ENCODE peak calls at places on chromosomes 12 and 14, in four cellular contexts. P is upper lobe of right lung, I is Peyer's patch, J is cardiac muscle cell. O is an unnamed sample.

GRCh38 chr12:60172696-60173095 is 576.9 kb downstream of the SLC16A7 start:
- DNase-seq in P (no peak), I (no peak), J (no peak), O (no peak)

GRCh38 chr12:6925543-6926279 is 2.0 kb upstream of the ATN1 start:
- DNase-seq in P (peak), I (no peak), J (peak), O (peak)

GRCh38 chr12:132367401-132367851 is 38.0 kb upstream of the GALNT9 start:
- DNase-seq in P (peak), I (no peak), J (no peak), O (peak)

GRCh38 chr12:45208604-45209487 is 7.0 kb upstream of the ANO6 start:
- DNase-seq in P (no peak), I (no peak), J (no peak), O (no peak)

GRCh38 chr12:16307843-16308475 is 30.5 kb upstream of the SLC15A5 start:
- DNase-seq in P (no peak), I (no peak), J (no peak), O (no peak)

GRCh38 chr14:100025111-100025510 is 40.1 kb upstream of the EVL start:
- DNase-seq in P (peak), I (no peak), J (peak), O (peak)

GRCh38 chr12:62601765-62602444 is 135.3 kb downstream of the MON2 start:
- DNase-seq in P (no peak), I (no peak), J (no peak), O (no peak)

GRCh38 chr14:46377305-46377704 is 274.3 kb downstream of the RPL10L start:
- DNase-seq in P (no peak), I (no peak), J (no peak), O (no peak)

GRCh38 chr12:125140918-125141573 is 75.8 kb downstream of the AACS start:
- DNase-seq in P (no peak), I (no peak), J (no peak), O (no peak)

GRCh38 chr12:101280006-101280505 is at the start of gene UTP20:
- DNase-seq in P (peak), I (peak), J (peak), O (peak)
- H3K4me3 ChIP-seq in P (peak), I (peak), J (peak), O (peak)

GRCh38 chr12:79936670-79937069 is 1.8 kb upstream of the PPP1R12A start:
- DNase-seq in P (no peak), I (no peak), J (no peak), O (no peak)
- H3K4me3 ChIP-seq in P (peak), I (no peak), J (no peak), O (peak)

GRCh38 chr12:11888029-11888428 is 182.7 kb upstream of the BCL2L14 start:
- DNase-seq in P (no peak), I (no peak), J (no peak), O (no peak)

GRCh38 chr12:11884661-11885060 is 186.1 kb upstream of the BCL2L14 start:
- DNase-seq in P (no peak), I (no peak), J (no peak), O (no peak)

GRCh38 chr12:11882301-11883019 is 188.3 kb upstream of the BCL2L14 start:
- DNase-seq in P (no peak), I (no peak), J (no peak), O (no peak)

GRCh38 chr12:11886339-11886738 is 184.4 kb upstream of the BCL2L14 start:
- DNase-seq in P (no peak), I (no peak), J (no peak), O (no peak)

DNA sequence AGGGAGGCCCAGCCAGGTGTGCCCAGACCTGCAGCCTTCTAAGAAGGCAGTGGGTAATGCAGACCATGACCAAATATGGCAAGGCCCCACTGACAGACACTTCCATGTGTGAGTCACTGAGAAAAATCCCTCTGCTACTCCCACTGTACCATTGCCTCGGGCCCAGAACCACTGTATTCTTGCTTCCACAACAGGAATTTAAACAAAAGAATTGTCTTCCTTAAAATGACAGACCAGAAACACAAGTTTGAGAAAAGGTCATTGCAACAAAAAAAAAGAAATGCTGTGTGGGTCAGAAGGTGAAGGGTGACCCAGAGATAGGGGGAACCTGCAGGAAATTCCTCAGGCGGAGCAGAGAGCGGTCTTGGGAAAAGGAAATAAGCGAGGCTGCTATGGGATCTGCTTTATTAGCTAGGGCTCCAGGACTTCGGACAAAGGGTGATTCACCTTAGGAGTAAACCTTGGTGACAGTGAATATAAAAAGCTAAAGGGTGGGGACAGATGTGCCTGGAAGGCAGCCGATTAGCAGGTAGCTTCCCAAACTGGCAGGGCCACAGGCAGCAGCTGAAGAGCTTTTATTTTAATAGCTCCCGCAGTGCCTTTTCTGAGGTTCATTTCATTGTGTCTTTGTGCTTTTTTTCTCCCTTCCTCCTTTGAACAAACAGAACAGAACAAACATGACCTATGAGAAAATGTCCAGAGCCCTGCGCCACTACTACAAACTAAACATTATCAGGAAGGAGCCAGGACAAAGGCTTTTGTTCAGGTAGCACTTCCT is 185.3 kb upstream of the BCL2L14 start:
- DNase-seq in P (no peak), I (no peak), J (peak), O (no peak)
- H3K4me3 ChIP-seq in P (no peak), I (no peak), J (no peak), O (no peak)

DNA sequence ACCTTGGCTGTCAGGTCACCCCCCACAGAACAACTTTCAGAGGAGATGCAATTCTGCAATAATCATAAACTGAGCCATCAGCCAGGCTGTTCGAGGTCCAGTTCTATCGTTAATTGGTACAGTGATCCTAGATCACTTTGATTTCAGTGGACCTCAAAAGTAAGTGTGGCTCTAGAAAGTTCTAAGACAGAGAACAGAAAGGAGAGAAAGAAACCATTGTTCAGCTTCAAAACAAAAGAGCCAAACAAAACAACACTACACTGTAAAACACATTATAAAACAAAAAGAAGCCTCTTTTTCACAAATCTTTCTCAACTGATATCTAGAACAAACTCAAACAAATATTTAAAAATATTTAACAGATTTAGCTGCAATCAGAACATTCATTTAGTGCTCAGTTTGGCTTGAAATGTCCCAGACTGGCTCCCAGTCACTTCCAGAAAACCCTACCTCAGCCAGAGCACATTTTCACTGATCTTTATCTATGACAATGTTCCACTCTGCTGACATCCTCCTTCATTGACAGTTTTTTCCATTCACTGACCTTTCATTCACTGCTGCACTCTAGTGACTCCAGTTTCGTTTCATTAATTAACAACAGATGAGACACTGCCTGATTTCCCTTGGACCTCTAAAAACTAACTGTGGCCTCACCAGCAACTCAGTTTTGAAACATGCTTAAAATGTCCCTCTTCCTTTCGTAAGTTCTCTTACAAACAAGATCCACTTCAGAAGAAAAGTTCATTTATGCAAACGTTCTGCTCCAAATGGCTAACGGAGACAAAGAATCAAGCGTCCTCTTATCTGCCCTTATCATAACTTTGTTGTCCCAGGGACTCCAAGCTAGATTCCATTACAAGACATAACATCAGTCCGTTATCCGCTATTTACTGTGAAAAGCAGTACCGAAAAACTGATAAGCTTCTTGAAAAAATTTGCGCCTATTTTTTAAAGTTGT is 56.8 kb downstream of the DUSP16 start:
- DNase-seq in P (no peak), I (no peak), J (no peak), O (no peak)
- H3K4me3 ChIP-seq in P (peak), I (no peak), J (no peak), O (peak)

GRCh38 chr14:21263284-21264024 is 5.8 kb downstream of the HNRNPC start:
- DNase-seq in P (no peak), I (no peak), J (no peak), O (no peak)

GRCh38 chr14:21262410-21262809 is 6.8 kb downstream of the HNRNPC start:
- DNase-seq in P (peak), I (no peak), J (no peak), O (no peak)

GRCh38 chr14:21264025-21264801 is 5.0 kb downstream of the HNRNPC start:
- DNase-seq in P (no peak), I (no peak), J (no peak), O (no peak)

GRCh38 chr14:21258889-21259787 is 10.1 kb downstream of the HNRNPC start:
- DNase-seq in P (no peak), I (no peak), J (no peak), O (no peak)

DNA sequence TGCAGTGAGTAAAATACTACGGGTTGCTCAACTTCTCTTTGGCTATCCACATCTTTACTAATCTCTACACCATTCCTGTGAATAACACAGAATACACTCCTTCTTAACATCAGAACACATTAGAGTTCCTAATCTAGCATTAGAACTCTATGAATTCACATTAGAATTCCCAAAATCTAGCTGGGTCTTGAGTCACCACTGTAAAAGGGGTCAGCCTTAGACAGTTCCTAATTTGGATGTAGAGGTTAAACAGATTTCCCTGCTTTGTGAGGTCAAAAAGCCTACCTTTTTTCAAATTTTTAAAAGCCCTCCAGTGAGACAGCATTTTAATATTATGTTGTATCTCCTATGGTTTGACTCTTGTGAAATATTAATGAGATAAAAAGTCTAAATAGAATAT is 7.4 kb downstream of the HNRNPC start:
- DNase-seq in P (no peak), I (no peak), J (no peak), O (no peak)
- H3K4me3 ChIP-seq in P (no peak), I (no peak), J (no peak), O (no peak)

DNA sequence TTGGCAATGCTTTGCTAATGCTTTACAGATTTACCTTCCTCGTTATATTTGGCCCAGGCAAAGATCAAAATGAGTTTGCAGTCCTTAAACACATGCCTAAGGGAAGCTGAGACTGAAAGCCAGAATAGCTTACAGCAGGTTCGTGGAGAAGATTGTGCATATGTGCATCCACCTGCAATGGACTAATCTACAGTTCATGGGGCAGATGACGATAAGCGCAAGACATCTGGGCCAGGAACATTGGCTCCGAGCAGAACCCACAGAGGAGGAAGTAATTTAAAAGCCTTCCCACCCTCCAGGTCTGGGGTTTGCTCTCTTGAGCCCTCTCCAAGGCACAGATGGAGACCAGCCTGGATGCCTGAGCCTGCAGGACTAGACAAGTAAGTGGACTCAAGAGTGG is 99.3 kb downstream of the NINJ2 start:
- DNase-seq in P (no peak), I (no peak), J (no peak), O (no peak)
- H3K4me3 ChIP-seq in P (no peak), I (peak), J (no peak), O (no peak)